ENCODE peak calls at places on chromosomes 7 and 10, in ten cellular contexts. S is Peyer's patch, Y is gastrocnemius medialis, O is Panc1, X is HCT116, K is heart right ventricle, D is kidney, V is psoas muscle, C is tibial artery, P is adrenal gland. E is an unnamed sample. For H3K4me1, the result is how much of the 10 kb centered on the place peaks cover.

GRCh38 chr10:6201511-6201975 is 1.2 kb upstream of the PFKFB3 start:
- DNase-seq in S (peak), Y (peak), O (no peak), X (no peak), K (peak), D (peak), V (peak), C (peak), P (peak), E (peak)

GRCh38 chr7:21616796-21617436 is 74.1 kb downstream of the DNAH11 start:
- DNase-seq in S (no peak), Y (no peak), O (peak), X (peak), K (no peak), D (no peak), V (no peak), C (no peak), P (no peak), E (no peak)

GRCh38 chr7:151598045-151598444 is 78.3 kb upstream of the RHEB start:
- DNase-seq in S (no peak), Y (no peak), O (peak), X (peak), K (no peak), D (no peak), V (no peak), C (no peak), P (no peak), E (no peak)

GRCh38 chr10:32972454-32972853 is 14.4 kb upstream of the ITGB1 start:
- DNase-seq in S (no peak), Y (no peak), O (no peak), X (no peak), K (no peak), D (no peak), V (no peak), C (no peak), P (no peak), E (no peak)

GRCh38 chr7:82413237-82413636 is 30.3 kb downstream of the CACNA2D1 start:
- DNase-seq in S (no peak), Y (no peak), O (no peak), X (no peak), K (peak), D (no peak), V (no peak), C (no peak), P (no peak), E (no peak)

GRCh38 chr10:86331861-86332260 is 34.7 kb downstream of the GRID1 start:
- DNase-seq in S (no peak), Y (no peak), O (no peak), X (no peak), K (no peak), D (peak), V (no peak), C (peak), P (no peak), E (no peak)

GRCh38 chr7:5408777-5409176 is 14.9 kb downstream of the TNRC18 start:
- DNase-seq in S (no peak), Y (no peak), O (no peak), X (no peak), K (no peak), D (no peak), V (no peak), C (no peak), P (no peak), E (no peak)

GRCh38 chr7:5450549-5451327 is 27.1 kb upstream of the TNRC18 start:
- DNase-seq in S (peak), Y (no peak), O (no peak), X (no peak), K (peak), D (peak), V (peak), C (no peak), P (peak), E (peak)

GRCh38 chr7:149261321-149261828 is 621 bp upstream of the ZNF783 start:
- DNase-seq in S (no peak), Y (no peak), O (no peak), X (no peak), K (peak), D (no peak), V (no peak), C (no peak), P (peak), E (no peak)

GRCh38 chr10:71433116-71433982 is 36.6 kb downstream of the CDH23 start:
- DNase-seq in S (no peak), Y (no peak), O (no peak), X (no peak), K (no peak), D (no peak), V (no peak), C (no peak), P (no peak), E (no peak)

GRCh38 chr10:71128311-71129010 is 83.9 kb upstream of the UNC5B start:
- DNase-seq in S (no peak), Y (no peak), O (no peak), X (no peak), K (peak), D (no peak), V (no peak), C (no peak), P (peak), E (peak)

GRCh38 chr7:142528608-142529408 is 220.5 kb upstream of the PRSS1 start:
- DNase-seq in S (no peak), Y (no peak), O (no peak), X (no peak), K (no peak), D (no peak), V (no peak), C (no peak), P (no peak), E (no peak)

GRCh38 chr7:39909526-39909925 is 40.5 kb upstream of the CDK13 start:
- DNase-seq in S (no peak), Y (no peak), O (no peak), X (no peak), K (no peak), D (no peak), V (no peak), C (no peak), P (no peak), E (no peak)

GRCh38 chr7:81871606-81872265 is 101.9 kb upstream of the HGF start:
- DNase-seq in S (no peak), Y (no peak), O (no peak), X (no peak), K (no peak), D (no peak), V (no peak), C (no peak), P (no peak), E (no peak)

GRCh38 chr7:117110480-117111315 is 157.4 kb downstream of the ST7 start:
- DNase-seq in S (peak), Y (peak), O (no peak), X (no peak), K (no peak), D (no peak), V (no peak), C (no peak), P (no peak), E (peak)

GRCh38 chr10:127353544-127353943 is 157.2 kb upstream of the INSYN2A start:
- DNase-seq in S (no peak), Y (no peak), O (no peak), X (no peak), K (no peak), D (no peak), V (no peak), C (no peak), P (no peak), E (no peak)

GRCh38 chr7:38630720-38631673 is at the start of gene AMPH:
- DNase-seq in S (peak), Y (peak), O (no peak), X (no peak), K (peak), D (peak), V (peak), C (no peak), P (peak), E (peak)

GRCh38 chr7:45000096-45001032 is at the start of gene CCM2:
- DNase-seq in S (no peak), Y (peak), O (no peak), X (no peak), K (peak), D (peak), V (peak), C (peak), P (peak), E (no peak)

GRCh38 chr10:16690417-16690816 is 126.8 kb downstream of the RSU1 start:
- DNase-seq in S (no peak), Y (no peak), O (no peak), X (no peak), K (no peak), D (no peak), V (no peak), C (no peak), P (no peak), E (no peak)

GRCh38 chr10:79387974-79388850 is 40.9 kb downstream of the PPIF start:
- DNase-seq in S (no peak), Y (no peak), O (no peak), X (no peak), K (no peak), D (peak), V (no peak), C (no peak), P (no peak), E (no peak)

GRCh38 chr7:17040701-17041100 is 158.9 kb upstream of the AGR3 start:
- DNase-seq in S (no peak), Y (no peak), O (no peak), X (no peak), K (no peak), D (no peak), V (no peak), C (no peak), P (no peak), E (no peak)

GRCh38 chr7:18086165-18087030 is 58.8 kb upstream of the PRPS1L1 start:
- DNase-seq in S (no peak), Y (no peak), O (no peak), X (no peak), K (peak), D (peak), V (peak), C (peak), P (peak), E (peak)
- TF ChIP-seq CTCF in S (no peak), Y (no peak), O (peak), X (peak), K (no peak), D (no peak), V (no peak), C (no peak), P (peak), E (no peak)

GRCh38 chr10:114874827-114875541 is 53.4 kb downstream of the FHIP2A start:
- DNase-seq in S (no peak), Y (no peak), O (no peak), X (no peak), K (no peak), D (peak), V (no peak), C (no peak), P (peak), E (no peak)

GRCh38 chr10:114876169-114876568 is 54.6 kb downstream of the FHIP2A start:
- DNase-seq in S (no peak), Y (no peak), O (no peak), X (no peak), K (peak), D (no peak), V (no peak), C (no peak), P (no peak), E (no peak)

GRCh38 chr10:114879093-114879492 is 57.5 kb downstream of the FHIP2A start:
- DNase-seq in S (no peak), Y (no peak), O (no peak), X (no peak), K (no peak), D (no peak), V (no peak), C (no peak), P (no peak), E (no peak)

GRCh38 chr10:114876602-114877300 is 55.2 kb downstream of the FHIP2A start:
- DNase-seq in S (peak), Y (peak), O (no peak), X (peak), K (peak), D (peak), V (peak), C (peak), P (peak), E (peak)

DNA sequence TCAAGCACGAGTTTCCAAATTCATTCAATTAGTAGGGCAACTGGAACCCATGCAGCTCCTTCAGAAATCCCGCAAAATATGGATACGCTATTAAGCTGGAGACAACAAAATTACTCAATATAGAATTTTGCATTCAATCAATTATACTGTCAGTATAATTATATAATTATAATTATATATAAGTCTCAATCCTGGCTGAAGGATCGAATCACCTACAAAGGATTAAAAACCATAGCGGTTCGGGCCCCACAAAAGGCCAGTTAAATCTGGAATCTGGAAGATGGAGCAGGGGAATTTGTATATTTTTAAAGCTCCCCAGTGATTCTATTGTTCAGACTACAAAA is 55.7 kb downstream of the FHIP2A start:
- DNase-seq in S (no peak), Y (no peak), O (no peak), X (no peak), K (no peak), D (no peak), V (no peak), C (no peak), P (no peak), E (no peak)
- H3K4me3 ChIP-seq in S (no peak), Y (no peak), O (no peak), X (no peak), K (no peak), D (no peak), V (no peak), C (no peak), P (no peak), E (no peak)

GRCh38 chr10:73780301-73780700 is 1.5 kb upstream of the CHCHD1 start:
- DNase-seq in S (no peak), Y (no peak), O (no peak), X (no peak), K (no peak), D (no peak), V (no peak), C (peak), P (no peak), E (no peak)
- H3K4me1 ChIP-seq in S (under half), Y (under half), O (under half), X (under half), K (half or more), D (under half), V (under half), C (under half), P (under half), E (under half)

GRCh38 chr7:33109758-33110238 is 594 bp upstream of the RP9 start:
- DNase-seq in S (no peak), Y (no peak), O (no peak), X (no peak), K (no peak), D (no peak), V (no peak), C (no peak), P (no peak), E (no peak)
- TF ChIP-seq CTCF in S (no peak), Y (no peak), O (no peak), X (no peak), K (no peak), D (no peak), V (no peak), C (no peak), P (no peak), E (no peak)

DNA sequence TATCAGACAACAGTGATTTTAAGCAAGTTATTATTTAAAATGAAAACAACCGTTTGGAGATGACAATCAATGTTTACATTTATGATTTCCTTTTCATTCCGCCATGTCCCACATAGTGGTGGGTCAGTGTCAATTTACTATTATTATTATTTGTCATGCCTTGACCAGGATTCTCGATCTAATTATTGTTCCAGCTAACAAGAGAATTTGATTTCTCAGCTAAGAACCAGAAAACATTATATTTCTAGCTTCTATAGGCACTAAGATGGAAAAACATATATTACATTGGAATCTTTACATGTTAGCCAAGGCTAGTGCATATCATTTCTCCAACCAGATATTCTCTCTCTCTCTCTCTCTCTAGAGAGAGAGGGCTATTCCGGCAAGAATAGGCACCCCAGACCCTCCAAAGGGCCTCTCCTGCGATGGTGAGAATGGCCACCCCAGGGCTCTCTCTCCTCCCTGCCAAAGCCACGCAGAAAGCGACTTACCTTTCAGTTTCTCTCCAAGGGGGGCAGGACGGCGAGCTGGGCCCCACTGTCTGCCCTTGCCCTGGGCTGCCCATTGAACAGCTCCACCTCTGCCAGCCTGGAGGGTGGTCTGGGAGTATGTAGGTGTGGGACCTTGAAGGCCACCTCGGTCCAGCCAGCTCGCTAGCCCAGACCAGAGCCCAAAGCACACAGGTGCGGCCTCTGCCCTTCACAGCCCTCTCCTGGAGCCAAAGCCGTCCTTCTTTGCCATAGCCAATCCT is 2.4 kb downstream of the HOXA3 start:
- DNase-seq in S (no peak), Y (no peak), O (no peak), X (no peak), K (no peak), D (peak), V (no peak), C (peak), P (peak), E (no peak)
- H3K4me3 ChIP-seq in S (peak), Y (peak), O (peak), X (peak), K (no peak), D (peak), V (peak), C (peak), P (peak), E (peak)

DNA sequence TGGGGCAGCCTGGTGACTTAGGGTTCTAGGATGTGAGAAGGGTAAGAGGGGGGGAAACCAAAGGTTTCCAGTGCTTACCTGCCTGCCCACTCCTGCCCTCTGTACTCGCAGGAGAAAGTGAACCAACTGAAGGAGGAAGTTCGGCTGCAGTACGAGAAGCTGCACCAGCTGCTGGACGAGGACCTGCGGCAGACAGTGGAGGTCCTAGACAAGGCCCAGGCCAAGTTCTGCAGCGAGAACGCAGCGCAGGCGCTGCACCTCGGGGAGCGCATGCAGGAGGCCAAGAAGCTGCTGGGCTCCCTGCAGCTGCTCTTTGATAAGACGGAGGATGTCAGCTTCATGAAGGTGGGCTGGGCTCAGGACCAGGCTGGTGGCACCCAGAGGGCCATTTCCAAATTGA is 10.7 kb downstream of the TRIM8 start:
- DNase-seq in S (no peak), Y (no peak), O (no peak), X (no peak), K (no peak), D (peak), V (peak), C (no peak), P (no peak), E (no peak)
- H3K4me1 ChIP-seq in S (under half), Y (under half), O (under half), X (under half), K (half or more), D (under half), V (under half), C (under half), P (half or more), E (under half)

GRCh38 chr7:512146-512510 is 7.5 kb downstream of the PDGFA start:
- DNase-seq in S (peak), Y (no peak), O (no peak), X (no peak), K (no peak), D (peak), V (no peak), C (peak), P (no peak), E (peak)

GRCh38 chr7:509426-509825 is 10.2 kb downstream of the PDGFA start:
- DNase-seq in S (peak), Y (no peak), O (no peak), X (no peak), K (no peak), D (peak), V (peak), C (peak), P (no peak), E (peak)

GRCh38 chr7:510061-510481 is 9.6 kb downstream of the PDGFA start:
- DNase-seq in S (peak), Y (no peak), O (no peak), X (no peak), K (no peak), D (peak), V (peak), C (peak), P (no peak), E (no peak)

GRCh38 chr7:511476-512145 is 8.0 kb downstream of the PDGFA start:
- DNase-seq in S (peak), Y (no peak), O (no peak), X (no peak), K (no peak), D (peak), V (peak), C (peak), P (no peak), E (no peak)

GRCh38 chr7:510782-511281 is 8.8 kb downstream of the PDGFA start:
- DNase-seq in S (peak), Y (no peak), O (no peak), X (no peak), K (no peak), D (peak), V (peak), C (peak), P (no peak), E (peak)
- TF ChIP-seq CTCF in S (no peak), Y (no peak), O (no peak), X (no peak), K (no peak), D (no peak), V (no peak), C (no peak), P (no peak), E (no peak)

GRCh38 chr10:44463511-44464121 is 78.7 kb upstream of the CXCL12 start:
- DNase-seq in S (no peak), Y (no peak), O (no peak), X (no peak), K (no peak), D (no peak), V (no peak), C (no peak), P (no peak), E (no peak)
- H3K4me3 ChIP-seq in S (no peak), Y (no peak), O (no peak), X (no peak), K (no peak), D (no peak), V (no peak), C (no peak), P (no peak), E (no peak)

E was measured in mucosa of descending colon.